ENCODE peak calls at places on chromosome 17, in six cellular contexts. One of them, this sample, is unnamed. For H3K27me3, the result is how much of the 10 kb centered on the place peaks cover.

GRCh38 chr17:76546556-76547182 is 6.8 kb downstream of the PRCD start:
- DNase-seq in K562: no peak
- DNase-seq in A673: peak
- DNase-seq in GM23248: peak
- DNase-seq in endothelial cell of umbilical vein: peak
- DNase-seq in H1: no peak
- DNase-seq in this sample: no peak

GRCh38 chr17:40854175-40854814 is 12.7 kb downstream of the KRT12 start:
- DNase-seq in K562: peak
- DNase-seq in A673: peak
- DNase-seq in GM23248: peak
- DNase-seq in endothelial cell of umbilical vein: peak
- DNase-seq in H1: no peak
- DNase-seq in this sample: peak

GRCh38 chr17:28460901-28461300 is 12.5 kb upstream of the SLC13A2 start:
- DNase-seq in K562: no peak
- DNase-seq in A673: no peak
- DNase-seq in GM23248: no peak
- DNase-seq in endothelial cell of umbilical vein: no peak
- DNase-seq in H1: no peak
- DNase-seq in this sample: no peak

GRCh38 chr17:54180919-54181318 is 358.2 kb downstream of the KIF2B start:
- DNase-seq in K562: no peak
- DNase-seq in A673: peak
- DNase-seq in GM23248: no peak
- DNase-seq in endothelial cell of umbilical vein: no peak
- DNase-seq in H1: no peak
- DNase-seq in this sample: no peak

GRCh38 chr17:29778936-29779811 is 150.9 kb downstream of the SSH2 start:
- DNase-seq in K562: peak
- DNase-seq in A673: peak
- DNase-seq in GM23248: peak
- DNase-seq in endothelial cell of umbilical vein: peak
- DNase-seq in H1: peak
- DNase-seq in this sample: peak

GRCh38 chr17:1180958-1181768 is 1.4 kb upstream of the ABR start:
- DNase-seq in K562: no peak
- DNase-seq in A673: no peak
- DNase-seq in GM23248: no peak
- DNase-seq in endothelial cell of umbilical vein: no peak
- DNase-seq in H1: peak
- DNase-seq in this sample: no peak

GRCh38 chr17:13597723-13598347 is 3.9 kb downstream of the HS3ST3A1 start:
- DNase-seq in K562: no peak
- DNase-seq in A673: peak
- DNase-seq in GM23248: peak
- DNase-seq in endothelial cell of umbilical vein: peak
- DNase-seq in H1: no peak
- DNase-seq in this sample: peak

GRCh38 chr17:65544658-65545057 is 16.8 kb downstream of the AXIN2 start:
- DNase-seq in K562: no peak
- DNase-seq in A673: no peak
- DNase-seq in GM23248: no peak
- DNase-seq in endothelial cell of umbilical vein: no peak
- DNase-seq in H1: no peak
- DNase-seq in this sample: no peak

GRCh38 chr17:5042152-5043022 is 7.2 kb upstream of the SLC52A1 start:
- DNase-seq in K562: peak
- DNase-seq in A673: no peak
- DNase-seq in GM23248: no peak
- DNase-seq in endothelial cell of umbilical vein: no peak
- DNase-seq in H1: no peak
- DNase-seq in this sample: no peak

GRCh38 chr17:12523244-12523643 is 142.4 kb upstream of the MYOCD start:
- DNase-seq in K562: no peak
- DNase-seq in A673: no peak
- DNase-seq in GM23248: no peak
- DNase-seq in endothelial cell of umbilical vein: no peak
- DNase-seq in H1: no peak
- DNase-seq in this sample: no peak

GRCh38 chr17:12521416-12521815 is 144.3 kb upstream of the MYOCD start:
- DNase-seq in K562: no peak
- DNase-seq in A673: no peak
- DNase-seq in GM23248: no peak
- DNase-seq in endothelial cell of umbilical vein: no peak
- DNase-seq in H1: no peak
- DNase-seq in this sample: no peak

GRCh38 chr17:12519956-12520594 is 145.6 kb upstream of the MYOCD start:
- DNase-seq in K562: no peak
- DNase-seq in A673: peak
- DNase-seq in GM23248: peak
- DNase-seq in endothelial cell of umbilical vein: no peak
- DNase-seq in H1: no peak
- DNase-seq in this sample: no peak

GRCh38 chr17:12522336-12522735 is 143.4 kb upstream of the MYOCD start:
- DNase-seq in K562: no peak
- DNase-seq in A673: no peak
- DNase-seq in GM23248: no peak
- DNase-seq in endothelial cell of umbilical vein: no peak
- DNase-seq in H1: no peak
- DNase-seq in this sample: no peak

GRCh38 chr17:12522743-12523181 is 142.9 kb upstream of the MYOCD start:
- DNase-seq in K562: no peak
- DNase-seq in A673: peak
- DNase-seq in GM23248: peak
- DNase-seq in endothelial cell of umbilical vein: no peak
- DNase-seq in H1: no peak
- DNase-seq in this sample: peak
- TF ChIP-seq EZH2 in K562: no peak
- TF ChIP-seq EZH2 in A673: no peak
- TF ChIP-seq EZH2 in GM23248: no peak
- TF ChIP-seq EZH2 in endothelial cell of umbilical vein: no peak
- TF ChIP-seq EZH2 in H1: no peak
- TF ChIP-seq EZH2 in this sample: no peak

DNA sequence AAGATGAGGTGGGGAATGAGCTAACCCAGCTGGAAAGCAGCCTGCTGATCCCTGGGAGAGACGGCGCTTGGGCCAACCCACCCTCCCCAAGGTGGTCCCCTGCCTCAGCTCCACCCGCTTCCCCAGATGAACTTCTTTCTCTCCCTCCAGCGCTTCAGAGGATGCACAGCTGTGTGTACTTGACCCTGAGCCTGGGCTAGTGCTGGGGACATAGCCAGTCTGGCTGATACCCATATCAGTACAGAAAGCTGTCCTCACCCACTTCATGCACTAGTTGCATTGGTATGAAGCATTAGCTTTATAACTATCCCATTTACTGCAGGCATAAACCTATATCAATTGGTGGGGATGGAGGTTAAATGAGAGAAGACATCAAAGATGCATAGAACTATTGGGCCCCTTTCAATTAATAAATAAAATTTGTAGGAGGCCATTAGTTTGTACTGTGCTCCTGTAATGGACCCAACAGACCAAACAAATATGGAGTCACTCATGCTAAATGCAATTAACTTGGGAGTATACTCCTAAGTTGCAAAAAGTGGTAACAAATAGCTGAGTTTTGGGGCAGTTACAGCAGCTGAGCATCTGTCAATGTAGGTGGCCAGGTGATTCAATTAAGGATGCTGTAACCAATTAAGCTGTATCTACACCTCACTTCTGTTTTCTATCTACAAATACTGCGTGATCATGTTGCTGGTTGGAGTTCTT is 34.7 kb downstream of the WNT9B start:
- DNase-seq in K562: no peak
- DNase-seq in A673: no peak
- DNase-seq in GM23248: no peak
- DNase-seq in endothelial cell of umbilical vein: no peak
- DNase-seq in H1: no peak
- DNase-seq in this sample: no peak
- H3K27me3 ChIP-seq in K562: under half
- H3K27me3 ChIP-seq in A673: under half
- H3K27me3 ChIP-seq in GM23248: half or more
- H3K27me3 ChIP-seq in endothelial cell of umbilical vein: under half
- H3K27me3 ChIP-seq in H1: under half
- H3K27me3 ChIP-seq in this sample: under half

DNA sequence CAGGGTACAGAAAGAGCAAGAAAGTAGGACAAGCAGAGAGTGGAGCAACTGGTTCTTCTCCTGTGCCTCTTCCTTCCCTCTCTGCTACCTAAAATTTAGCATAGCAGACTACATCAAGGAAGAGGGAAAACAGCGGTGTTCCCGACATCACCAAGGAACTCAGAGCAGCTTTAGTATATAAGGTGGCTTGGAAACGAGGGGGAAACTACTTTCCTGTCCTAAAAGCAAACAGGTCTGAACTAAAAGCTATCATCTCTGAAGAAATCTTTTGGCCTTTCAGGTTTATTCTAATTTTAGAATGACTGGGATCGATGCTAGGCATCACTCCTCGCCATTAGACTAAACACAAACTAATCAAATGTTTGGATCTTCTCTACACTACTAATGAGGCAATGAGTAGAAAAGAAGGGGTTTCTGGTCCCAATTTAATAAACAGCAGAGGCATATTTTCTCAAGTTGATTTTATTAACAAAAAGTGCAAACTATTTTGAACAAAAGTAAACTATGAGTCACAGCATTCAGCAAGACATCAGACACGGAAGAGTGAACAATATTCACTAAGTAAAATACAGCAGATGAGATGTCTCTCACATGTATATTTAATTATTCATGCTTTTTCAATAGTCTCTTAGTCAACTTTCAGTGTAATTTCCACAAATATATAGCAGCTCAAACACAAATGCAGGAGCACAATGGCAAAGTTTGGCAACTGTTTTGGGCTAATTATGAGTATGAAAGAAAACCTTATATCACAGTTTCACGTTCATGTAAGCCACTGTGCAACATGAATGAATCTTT is 108.7 kb downstream of the TRIM37 start:
- DNase-seq in K562: no peak
- DNase-seq in A673: no peak
- DNase-seq in GM23248: peak
- DNase-seq in endothelial cell of umbilical vein: no peak
- DNase-seq in H1: no peak
- DNase-seq in this sample: no peak
- H3K27ac ChIP-seq in K562: no peak
- H3K27ac ChIP-seq in A673: no peak
- H3K27ac ChIP-seq in GM23248: no peak
- H3K27ac ChIP-seq in endothelial cell of umbilical vein: no peak
- H3K27ac ChIP-seq in H1: no peak
- H3K27ac ChIP-seq in this sample: no peak

GRCh38 chr17:49547566-49547965 is 28.1 kb upstream of the NXPH3 start:
- DNase-seq in K562: no peak
- DNase-seq in A673: no peak
- DNase-seq in GM23248: no peak
- DNase-seq in endothelial cell of umbilical vein: no peak
- DNase-seq in H1: no peak
- DNase-seq in this sample: no peak

GRCh38 chr17:49546546-49547535 is 28.8 kb upstream of the NXPH3 start:
- DNase-seq in K562: no peak
- DNase-seq in A673: no peak
- DNase-seq in GM23248: no peak
- DNase-seq in endothelial cell of umbilical vein: no peak
- DNase-seq in H1: no peak
- DNase-seq in this sample: peak

GRCh38 chr17:49543860-49544259 is 31.8 kb upstream of the NXPH3 start:
- DNase-seq in K562: no peak
- DNase-seq in A673: no peak
- DNase-seq in GM23248: no peak
- DNase-seq in endothelial cell of umbilical vein: no peak
- DNase-seq in H1: no peak
- DNase-seq in this sample: no peak

GRCh38 chr17:49545811-49546545 is 29.7 kb upstream of the NXPH3 start:
- DNase-seq in K562: no peak
- DNase-seq in A673: no peak
- DNase-seq in GM23248: no peak
- DNase-seq in endothelial cell of umbilical vein: no peak
- DNase-seq in H1: no peak
- DNase-seq in this sample: no peak

DNA sequence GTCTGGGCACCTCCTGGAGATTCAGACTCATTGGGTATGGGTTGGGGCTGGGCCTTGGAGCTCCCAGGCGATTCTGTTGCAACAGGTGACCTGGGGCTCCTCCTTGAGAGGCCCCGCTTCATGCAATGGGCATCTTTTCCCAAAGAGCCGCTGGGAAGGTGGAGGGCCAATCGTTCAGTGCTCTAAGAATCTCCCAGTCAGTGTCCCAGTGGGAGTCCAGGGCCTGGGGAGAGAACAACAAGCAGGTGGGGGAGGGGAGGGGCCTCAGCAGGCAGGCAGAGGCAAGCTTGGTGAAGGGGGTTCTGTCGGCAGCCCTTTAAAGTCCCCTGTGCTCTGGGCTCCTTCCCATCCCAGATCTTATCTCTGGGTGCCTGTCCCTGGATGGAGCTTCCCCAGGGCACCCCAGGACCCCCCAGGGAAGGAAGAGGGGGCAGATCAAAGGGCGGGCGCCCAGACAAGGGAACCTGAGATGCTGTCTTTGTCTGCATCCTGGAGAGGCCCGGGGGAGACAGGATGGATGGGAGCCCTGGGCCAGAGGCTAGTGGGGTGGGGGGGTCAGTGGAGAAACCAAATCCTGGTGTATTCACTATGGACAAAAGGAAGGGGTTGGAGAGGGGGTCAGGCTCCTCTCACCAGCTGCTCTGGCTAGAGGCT is 30.5 kb upstream of the NXPH3 start:
- DNase-seq in K562: peak
- DNase-seq in A673: no peak
- DNase-seq in GM23248: no peak
- DNase-seq in endothelial cell of umbilical vein: no peak
- DNase-seq in H1: no peak
- DNase-seq in this sample: no peak
- TF ChIP-seq EZH2 in K562: no peak
- TF ChIP-seq EZH2 in A673: no peak
- TF ChIP-seq EZH2 in GM23248: no peak
- TF ChIP-seq EZH2 in endothelial cell of umbilical vein: no peak
- TF ChIP-seq EZH2 in H1: no peak
- TF ChIP-seq EZH2 in this sample: no peak

DNA sequence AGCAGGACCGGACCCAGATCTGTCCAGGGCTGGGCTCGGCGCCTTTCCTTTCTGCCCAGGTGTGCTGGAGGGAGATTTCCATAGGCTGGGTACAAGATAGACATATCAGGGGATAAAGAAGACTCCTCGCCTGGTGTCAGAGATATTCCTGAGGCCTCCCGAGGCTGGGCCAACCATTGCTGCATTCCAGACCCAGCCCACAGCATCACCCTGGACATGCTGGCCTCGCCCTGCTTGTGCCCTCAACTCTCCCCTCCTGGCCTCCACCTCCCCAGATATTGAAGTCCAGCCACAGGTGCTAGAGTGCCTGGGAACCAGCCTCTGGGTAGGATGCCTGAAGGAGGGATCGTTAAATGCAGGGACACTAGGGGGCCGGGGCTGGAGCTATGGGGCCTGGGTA is 2.1 kb downstream of the CD300LG start:
- DNase-seq in K562: no peak
- DNase-seq in A673: no peak
- DNase-seq in GM23248: no peak
- DNase-seq in endothelial cell of umbilical vein: no peak
- DNase-seq in H1: no peak
- DNase-seq in this sample: no peak
- H3K27me3 ChIP-seq in K562: under half
- H3K27me3 ChIP-seq in A673: under half
- H3K27me3 ChIP-seq in GM23248: under half
- H3K27me3 ChIP-seq in endothelial cell of umbilical vein: under half
- H3K27me3 ChIP-seq in H1: under half
- H3K27me3 ChIP-seq in this sample: under half

This sample was measured in hepatocyte.